ENCODE peak calls at places on chromosome 10, in six cellular contexts. T is GM12878, H is HepG2, W is A549, P is K562, Y is endothelial cell of umbilical vein. Z is an unnamed sample.

GRCh38 chr10:4596951-4597350 is 229.1 kb upstream of the AKR1E2 start:
- DNase-seq in H (no peak), Y (no peak), P (no peak), T (no peak), W (no peak), Z (no peak)

GRCh38 chr10:43574035-43574892 is at the start of gene ZNF239:
- DNase-seq in Y (peak), H (no peak), T (no peak), W (peak), P (peak), Z (peak)

GRCh38 chr10:123043409-123043925 is 34.7 kb downstream of the ACADSB start:
- DNase-seq in P (peak), Y (peak), H (peak), W (peak), T (peak), Z (peak)

GRCh38 chr10:14837003-14837755 is 658 bp downstream of the CDNF start:
- DNase-seq in T (no peak), H (peak), W (no peak), P (peak), Y (no peak), Z (peak)

GRCh38 chr10:69172241-69172998 is 7.6 kb upstream of the SUPV3L1 start:
- DNase-seq in P (no peak), H (no peak), T (no peak), Y (no peak), W (no peak), Z (no peak)

GRCh38 chr10:19921300-19922140 is 105.3 kb downstream of the PLXDC2 start:
- DNase-seq in H (no peak), Y (no peak), W (no peak), T (no peak), P (no peak), Z (no peak)

GRCh38 chr10:88019753-88020152 is 156.3 kb downstream of the PTEN start:
- DNase-seq in H (no peak), W (no peak), T (no peak), Y (no peak), P (no peak), Z (no peak)

GRCh38 chr10:48932831-48933670 is 6.6 kb downstream of the LRRC18 start:
- DNase-seq in W (no peak), T (no peak), P (no peak), Y (no peak), H (no peak), Z (no peak)

GRCh38 chr10:43960981-43961380 is 312.3 kb upstream of the ZNF32 start:
- DNase-seq in W (no peak), P (no peak), Y (no peak), H (no peak), T (no peak), Z (no peak)

GRCh38 chr10:22655312-22655973 is 58.9 kb downstream of the PIP4K2A start:
- DNase-seq in Y (no peak), W (peak), H (no peak), T (no peak), P (no peak), Z (no peak)

GRCh38 chr10:60654813-60655464 is 123.3 kb upstream of the CDK1 start:
- DNase-seq in Y (no peak), P (peak), W (no peak), H (no peak), T (no peak), Z (no peak)

GRCh38 chr10:80411267-80411668 is 2.9 kb downstream of the PRXL2A start:
- DNase-seq in H (peak), W (no peak), T (no peak), P (peak), Y (peak), Z (no peak)

GRCh38 chr10:119455609-119456434 is 86.7 kb downstream of the RGS10 start:
- DNase-seq in P (no peak), H (no peak), Y (no peak), W (no peak), T (no peak), Z (no peak)

GRCh38 chr10:22652988-22653431 is 61.4 kb downstream of the PIP4K2A start:
- DNase-seq in Y (no peak), P (no peak), H (no peak), T (no peak), W (no peak), Z (peak)

GRCh38 chr10:13784067-13784466 is 197.3 kb downstream of the PRPF18 start:
- DNase-seq in Y (peak), P (peak), H (no peak), W (no peak), T (no peak), Z (peak)

GRCh38 chr10:77899080-77899477 is 27.5 kb downstream of the DLG5 start:
- DNase-seq in W (no peak), P (no peak), T (no peak), Y (no peak), H (no peak), Z (no peak)

GRCh38 chr10:16896993-16897392 is 79.8 kb upstream of the RSU1 start:
- DNase-seq in H (no peak), W (no peak), P (no peak), T (no peak), Y (no peak), Z (no peak)

GRCh38 chr10:79244841-79245504 is 102.3 kb upstream of the PPIF start:
- DNase-seq in T (peak), W (no peak), Y (no peak), H (no peak), P (no peak), Z (peak)

GRCh38 chr10:48945441-48946143 is 6.0 kb upstream of the LRRC18 start:
- DNase-seq in P (no peak), T (no peak), Y (peak), H (no peak), W (no peak), Z (no peak)

GRCh38 chr10:14560274-14560673 is 214.4 kb downstream of the FAM107B start:
- DNase-seq in H (no peak), Y (peak), T (no peak), P (no peak), W (peak), Z (peak)

GRCh38 chr10:95513008-95513589 is 48.1 kb downstream of the SORBS1 start:
- DNase-seq in T (no peak), W (no peak), Y (no peak), H (peak), P (no peak), Z (no peak)

GRCh38 chr10:123445336-123445735 is 220.8 kb upstream of the GPR26 start:
- DNase-seq in Y (no peak), P (no peak), T (no peak), W (no peak), H (no peak), Z (no peak)

GRCh38 chr10:48506147-48506917 is 98.5 kb downstream of the ARHGAP22 start:
- DNase-seq in P (peak), T (no peak), Y (peak), H (peak), W (peak), Z (peak)

GRCh38 chr10:77162697-77163096 is 474.9 kb downstream of the KCNMA1 start:
- DNase-seq in T (no peak), H (no peak), W (no peak), Y (peak), P (no peak), Z (no peak)

GRCh38 chr10:71999360-72000072 is 35.3 kb downstream of the CHST3 start:
- DNase-seq in P (peak), H (no peak), T (no peak), Y (peak), W (no peak), Z (no peak)

GRCh38 chr10:43871004-43871439 is 222.3 kb upstream of the ZNF32 start:
- DNase-seq in W (no peak), H (no peak), P (no peak), Y (no peak), T (no peak), Z (no peak)

GRCh38 chr10:17179002-17179401 is 22.5 kb downstream of the TRDMT1 start:
- DNase-seq in T (no peak), W (no peak), H (no peak), Y (no peak), P (no peak), Z (no peak)

GRCh38 chr10:26790596-26790995 is 70.2 kb downstream of the ABI1 start:
- DNase-seq in P (no peak), Y (no peak), T (no peak), H (no peak), W (no peak), Z (no peak)

GRCh38 chr10:3886191-3886590 is 101.2 kb upstream of the KLF6 start:
- DNase-seq in T (no peak), P (peak), H (no peak), W (peak), Y (no peak), Z (no peak)

GRCh38 chr10:114151486-114151885 is 22.5 kb downstream of the CCDC186 start:
- DNase-seq in Y (peak), T (no peak), W (peak), P (no peak), H (peak), Z (peak)

GRCh38 chr10:75126277-75126676 is 14.8 kb downstream of the SAMD8 start:
- DNase-seq in P (no peak), T (no peak), H (no peak), W (no peak), Y (no peak), Z (no peak)
- TF ChIP-seq MYC in P (no peak), T (no peak), H (no peak), W (no peak), Y (no peak), Z (no peak)

GRCh38 chr10:58266003-58266825 is 1.5 kb downstream of the IPMK start:
- DNase-seq in T (no peak), P (peak), H (peak), Y (peak), W (peak), Z (peak)
- TF ChIP-seq MYC in T (no peak), P (no peak), H (no peak), Y (no peak), W (no peak), Z (peak)

GRCh38 chr10:21138769-21139324 is 241.7 kb upstream of the NEBL start:
- DNase-seq in H (no peak), W (no peak), Y (no peak), P (no peak), T (no peak), Z (no peak)
- TF ChIP-seq MYC in H (no peak), W (no peak), Y (no peak), P (no peak), T (no peak), Z (no peak)

GRCh38 chr10:44995914-44996633 is 4.6 kb upstream of the ZNF22 start:
- DNase-seq in Y (peak), P (no peak), H (peak), W (no peak), T (no peak), Z (peak)
- TF ChIP-seq MYC in Y (no peak), P (no peak), H (no peak), W (no peak), T (no peak), Z (no peak)

GRCh38 chr10:75495434-75496190 is 64.2 kb downstream of the LRMDA start:
- DNase-seq in W (no peak), P (no peak), H (peak), Y (no peak), T (no peak), Z (no peak)

GRCh38 chr10:75499556-75499955 is 68.1 kb downstream of the LRMDA start:
- DNase-seq in T (no peak), W (no peak), Y (no peak), H (no peak), P (no peak), Z (no peak)

GRCh38 chr10:75496191-75496567 is 64.8 kb downstream of the LRMDA start:
- DNase-seq in W (no peak), T (no peak), H (no peak), P (no peak), Y (no peak), Z (no peak)

GRCh38 chr10:75498866-75499265 is 67.4 kb downstream of the LRMDA start:
- DNase-seq in P (no peak), W (no peak), Y (no peak), T (no peak), H (no peak), Z (no peak)

GRCh38 chr10:75497997-75498797 is 66.8 kb downstream of the LRMDA start:
- DNase-seq in Y (no peak), W (no peak), H (no peak), T (no peak), P (no peak), Z (no peak)
- TF ChIP-seq MYC in Y (no peak), W (no peak), H (no peak), T (no peak), P (no peak), Z (no peak)

GRCh38 chr10:124557648-124558338 is 96.2 kb downstream of the LHPP start:
- DNase-seq in P (no peak), T (no peak), W (no peak), H (no peak), Y (no peak), Z (no peak)

GRCh38 chr10:124559372-124560132 is 97.9 kb downstream of the LHPP start:
- DNase-seq in Y (no peak), T (no peak), P (no peak), W (no peak), H (no peak), Z (no peak)

GRCh38 chr10:124560377-124560776 is 98.8 kb downstream of the LHPP start:
- DNase-seq in W (no peak), P (no peak), H (no peak), Y (no peak), T (no peak), Z (no peak)

GRCh38 chr10:124558339-124558685 is 96.7 kb downstream of the LHPP start:
- DNase-seq in T (no peak), W (no peak), Y (no peak), P (no peak), H (no peak), Z (no peak)

GRCh38 chr10:124558901-124559321 is 97.3 kb downstream of the LHPP start:
- DNase-seq in P (no peak), H (no peak), T (no peak), W (no peak), Y (no peak), Z (no peak)
- TF ChIP-seq MYC in P (no peak), H (no peak), T (no peak), W (no peak), Y (no peak), Z (no peak)

DNA sequence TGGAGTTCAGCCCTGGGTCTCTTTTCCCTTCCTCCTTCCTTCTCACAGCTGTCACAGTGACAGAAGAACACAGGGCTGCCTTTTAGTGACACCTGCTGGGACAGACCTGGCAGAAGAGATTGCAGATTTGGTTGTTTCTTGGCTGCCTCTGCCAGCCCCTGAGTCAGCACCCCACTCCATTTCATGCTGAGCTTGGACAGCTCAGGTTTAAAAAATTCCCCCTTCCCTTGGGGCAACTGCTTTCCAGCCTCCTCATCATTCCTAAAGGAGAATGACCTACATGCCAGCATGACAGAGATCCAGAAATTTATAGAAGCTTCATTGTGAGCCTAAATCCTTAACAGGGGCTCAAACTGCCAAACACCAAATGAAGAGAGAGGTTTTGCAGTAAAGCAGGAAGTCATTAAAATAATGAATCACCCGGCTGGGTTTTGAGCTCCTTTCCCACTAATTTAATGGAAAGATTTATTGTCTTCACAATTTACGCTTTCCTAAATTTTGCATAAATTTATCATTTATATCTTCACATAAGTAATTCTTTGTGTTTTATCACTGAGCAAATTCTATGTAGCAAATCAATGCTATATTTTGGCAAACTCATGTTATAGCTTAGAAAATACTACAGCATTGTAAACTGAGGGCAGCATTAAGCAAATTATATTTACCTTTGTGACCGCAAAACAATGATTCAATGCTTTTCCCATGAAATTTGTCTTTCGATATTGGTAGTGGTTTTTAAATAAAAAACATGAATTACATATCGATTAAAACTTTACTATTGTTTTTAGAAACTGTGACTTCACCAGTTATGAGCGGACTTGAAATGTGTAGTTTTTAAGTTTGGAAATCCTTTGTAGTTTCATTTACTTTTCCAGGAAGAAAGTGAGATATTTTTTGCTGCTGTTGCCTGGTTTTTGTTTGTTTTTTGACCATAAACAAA is 399.5 kb upstream of the ANKRD30A start:
- DNase-seq in T (no peak), P (peak), W (peak), Y (peak), H (peak), Z (peak)
- TF ChIP-seq MYC in T (no peak), P (no peak), W (no peak), Y (no peak), H (no peak), Z (no peak)

GRCh38 chr10:53601260-53601875 is 828.8 kb upstream of the MBL2 start:
- DNase-seq in W (peak), T (no peak), Y (peak), H (peak), P (peak), Z (peak)
- TF ChIP-seq MYC in W (no peak), T (no peak), Y (no peak), H (no peak), P (no peak), Z (no peak)

DNA sequence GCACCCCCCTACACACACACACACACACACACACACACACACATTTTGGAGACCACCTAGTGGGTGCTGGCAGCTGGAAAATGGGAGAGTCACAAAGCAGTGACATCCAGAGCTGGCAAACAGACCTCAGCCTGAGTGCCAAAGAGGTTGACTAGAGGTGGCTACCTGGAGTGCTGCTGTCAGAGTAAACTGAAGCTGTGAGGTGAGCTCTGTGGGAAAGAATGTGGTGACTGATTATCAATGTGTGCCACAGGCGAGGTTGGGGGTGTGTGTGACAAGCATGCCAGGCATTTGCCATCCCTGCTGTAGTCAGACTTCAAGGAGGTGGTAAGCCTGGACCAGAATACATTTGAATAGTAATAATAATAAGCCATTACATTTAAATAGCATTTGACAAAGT is 120.6 kb downstream of the SLIT1 start:
- DNase-seq in H (no peak), W (no peak), T (no peak), P (no peak), Y (no peak), Z (no peak)
- TF ChIP-seq MYC in H (no peak), W (no peak), T (no peak), P (no peak), Y (no peak), Z (no peak)

DNA sequence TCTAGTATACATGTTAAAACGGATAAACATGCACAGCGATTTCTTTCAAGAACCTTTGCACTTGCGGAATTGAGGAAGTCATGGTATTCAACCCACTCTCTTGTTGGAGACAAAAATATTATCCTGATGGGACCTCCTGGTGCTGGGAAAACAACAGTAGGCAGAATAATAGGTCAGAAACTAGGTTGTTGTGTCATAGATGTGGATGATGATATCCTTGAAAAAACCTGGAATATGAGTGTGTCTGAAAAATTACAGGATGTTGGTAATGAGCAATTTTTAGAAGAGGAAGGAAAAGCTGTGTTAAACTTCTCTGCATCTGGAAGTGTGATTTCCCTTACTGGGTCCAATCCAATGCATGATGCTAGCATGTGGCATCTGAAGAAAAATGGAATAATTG is 6.9 kb downstream of the THNSL1 start:
- DNase-seq in W (no peak), Y (peak), T (no peak), P (no peak), H (no peak), Z (no peak)
- TF ChIP-seq MYC in W (no peak), Y (no peak), T (no peak), P (no peak), H (no peak), Z (no peak)